ENCODE peak calls at places on chromosomes 7 and 10, in nine cellular contexts. Z, Q, T, J, I, G, E, S and N are unnamed samples.

GRCh38 chr7:100034871-100035510 is 14.6 kb upstream of the ZSCAN21 start:
- DNase-seq in Z (no peak), Q (no peak), T (no peak), J (no peak), I (peak), G (peak), E (no peak), S (no peak), N (no peak)

GRCh38 chr10:33126118-33126517 is 168.1 kb upstream of the ITGB1 start:
- DNase-seq in Z (no peak), Q (peak), T (no peak), J (no peak), I (peak), G (peak), E (no peak), S (no peak), N (peak)

GRCh38 chr7:46603780-46604725 is 683.0 kb upstream of the IGFBP3 start:
- DNase-seq in Z (no peak), Q (no peak), T (no peak), J (no peak), I (peak), G (peak), E (no peak), S (no peak), N (no peak)

GRCh38 chr10:15824498-15824897 is 35.8 kb downstream of the MINDY3 start:
- DNase-seq in Z (no peak), Q (no peak), T (no peak), J (no peak), I (peak), G (peak), E (no peak), S (no peak), N (no peak)

GRCh38 chr10:127873901-127874470 is 18.8 kb downstream of the CLRN3 start:
- DNase-seq in Z (no peak), Q (no peak), T (no peak), J (no peak), I (no peak), G (no peak), E (no peak), S (no peak), N (no peak)

GRCh38 chr7:52500796-52501195 is 534.6 kb upstream of the POM121L12 start:
- DNase-seq in Z (no peak), Q (no peak), T (no peak), J (no peak), I (no peak), G (peak), E (no peak), S (no peak), N (no peak)

GRCh38 chr10:116960066-116960465 is 44.9 kb downstream of the SHTN1 start:
- DNase-seq in Z (no peak), Q (no peak), T (no peak), J (no peak), I (peak), G (peak), E (no peak), S (no peak), N (no peak)

GRCh38 chr10:91242940-91243339 is 22.5 kb downstream of the PCGF5 start:
- DNase-seq in Z (no peak), Q (no peak), T (no peak), J (no peak), I (no peak), G (no peak), E (no peak), S (no peak), N (no peak)

GRCh38 chr10:33015798-33016547 is 57.9 kb upstream of the ITGB1 start:
- DNase-seq in Z (no peak), Q (no peak), T (no peak), J (no peak), I (peak), G (peak), E (no peak), S (no peak), N (no peak)

GRCh38 chr7:41504581-41504980 is 198.3 kb downstream of the INHBA start:
- DNase-seq in Z (no peak), Q (no peak), T (no peak), J (no peak), I (no peak), G (no peak), E (no peak), S (no peak), N (no peak)

GRCh38 chr10:122551450-122551849 is 9.1 kb upstream of the DMBT1 start:
- DNase-seq in Z (no peak), Q (peak), T (no peak), J (peak), I (no peak), G (no peak), E (no peak), S (no peak), N (peak)

GRCh38 chr7:131000873-131001272 is 266.9 kb upstream of the KLF14 start:
- DNase-seq in Z (no peak), Q (no peak), T (no peak), J (no peak), I (no peak), G (no peak), E (no peak), S (no peak), N (no peak)

GRCh38 chr7:81112731-81113130 is 193.9 kb upstream of the SEMA3C start:
- DNase-seq in Z (no peak), Q (no peak), T (no peak), J (no peak), I (no peak), G (no peak), E (no peak), S (no peak), N (no peak)

GRCh38 chr7:96224682-96225081 is 97.2 kb downstream of the SLC25A13 start:
- DNase-seq in Z (no peak), Q (no peak), T (no peak), J (peak), I (no peak), G (no peak), E (no peak), S (peak), N (no peak)

GRCh38 chr7:151632750-151633515 is 113.2 kb upstream of the RHEB start:
- DNase-seq in Z (no peak), Q (peak), T (peak), J (peak), I (peak), G (peak), E (no peak), S (no peak), N (peak)

GRCh38 chr7:107946451-107946850 is 55.5 kb downstream of the DLD start:
- DNase-seq in Z (no peak), Q (no peak), T (no peak), J (no peak), I (peak), G (peak), E (no peak), S (no peak), N (no peak)

GRCh38 chr7:146319625-146320024 is 203.0 kb downstream of the CNTNAP2 start:
- DNase-seq in Z (no peak), Q (no peak), T (no peak), J (no peak), I (no peak), G (no peak), E (no peak), S (no peak), N (no peak)

GRCh38 chr10:110852255-110852896 is 19.4 kb upstream of the PDCD4 start:
- DNase-seq in Z (no peak), Q (no peak), T (no peak), J (no peak), I (no peak), G (no peak), E (no peak), S (no peak), N (peak)

GRCh38 chr10:60338002-60338564 is 51.6 kb downstream of the ANK3 start:
- DNase-seq in Z (no peak), Q (no peak), T (no peak), J (no peak), I (no peak), G (no peak), E (no peak), S (no peak), N (no peak)

GRCh38 chr10:100623541-100623940 is 87.8 kb downstream of the HIF1AN start:
- DNase-seq in Z (no peak), Q (no peak), T (no peak), J (no peak), I (no peak), G (no peak), E (no peak), S (no peak), N (no peak)

GRCh38 chr7:519974-520458 is 370 bp upstream of the PDGFA start:
- DNase-seq in Z (peak), Q (no peak), T (no peak), J (peak), I (peak), G (peak), E (no peak), S (no peak), N (peak)

GRCh38 chr7:84216477-84216876 is 21.9 kb upstream of the SEMA3A start:
- DNase-seq in Z (no peak), Q (no peak), T (no peak), J (no peak), I (peak), G (peak), E (no peak), S (no peak), N (no peak)

GRCh38 chr7:45190406-45191165 is 33.0 kb downstream of the RAMP3 start:
- DNase-seq in Z (no peak), Q (no peak), T (no peak), J (no peak), I (no peak), G (no peak), E (no peak), S (no peak), N (peak)